ENCODE peak calls at places on chromosomes 3 and 15, in eight cellular contexts. Q is fibroblast of lung, B is left lung, W is lower leg skin, C is epithelial cell of esophagus, L is HCT116, D is esophagus squamous epithelium, P is ascending aorta. E is an unnamed sample.

GRCh38 chr15:71469393-71469792 is 341.0 kb upstream of the NR2E3 start:
- DNase-seq in C (no peak), Q (no peak), D (no peak), P (no peak), B (no peak), L (no peak), W (no peak), E (peak)

GRCh38 chr3:123733805-123734526 is 149.1 kb upstream of the HACD2 start:
- DNase-seq in B (no peak), L (no peak), Q (peak), P (no peak), C (peak), D (no peak), W (peak), E (peak)

GRCh38 chr3:144235489-144235888 is 263.9 kb downstream of the DIPK2A start:
- DNase-seq in P (no peak), W (no peak), C (no peak), B (no peak), L (no peak), Q (no peak), D (no peak), E (no peak)

GRCh38 chr3:71568217-71568616 is 15.3 kb downstream of the FOXP1 start:
- DNase-seq in B (no peak), Q (no peak), L (no peak), D (no peak), P (no peak), W (no peak), C (peak), E (no peak)

GRCh38 chr15:67850995-67851535 is 11.2 kb upstream of the RNU6-1 start:
- DNase-seq in D (no peak), C (peak), W (peak), L (peak), Q (peak), P (no peak), B (no peak), E (peak)

GRCh38 chr3:129184396-129184656 is 630 bp upstream of the CNBP start:
- DNase-seq in W (no peak), Q (no peak), B (no peak), D (no peak), L (no peak), C (no peak), P (no peak), E (peak)

GRCh38 chr3:186067360-186068242 is 41.3 kb downstream of the ETV5 start:
- DNase-seq in W (no peak), C (no peak), L (no peak), P (no peak), B (no peak), Q (no peak), D (no peak), E (no peak)

GRCh38 chr3:57889807-57890206 is 118.4 kb upstream of the FLNB start:
- DNase-seq in D (no peak), B (no peak), P (no peak), W (no peak), L (no peak), Q (peak), C (no peak), E (peak)

GRCh38 chr3:66372681-66373350 is 128.0 kb downstream of the LRIG1 start:
- DNase-seq in L (no peak), C (peak), P (no peak), Q (no peak), D (no peak), W (peak), B (no peak), E (no peak)

GRCh38 chr15:94047566-94047965 is 183.8 kb upstream of the MCTP2 start:
- DNase-seq in P (no peak), L (no peak), W (no peak), B (no peak), C (no peak), D (no peak), Q (no peak), E (no peak)

GRCh38 chr15:64740361-64741170 is 34.8 kb downstream of the RBPMS2 start:
- DNase-seq in D (no peak), C (peak), W (no peak), L (no peak), Q (peak), P (no peak), B (peak), E (peak)

GRCh38 chr3:67876261-67876660 is 221.8 kb upstream of the SUCLG2 start:
- DNase-seq in W (no peak), B (no peak), L (no peak), Q (no peak), D (no peak), C (no peak), P (no peak), E (no peak)

GRCh38 chr3:134377896-134378295 is 3.6 kb upstream of the AMOTL2 start:
- DNase-seq in Q (no peak), P (no peak), D (no peak), L (no peak), C (no peak), W (peak), B (no peak), E (no peak)

GRCh38 chr3:119700269-119700919 is 2.4 kb upstream of the CFAP91 start:
- DNase-seq in D (no peak), L (no peak), Q (no peak), C (peak), B (no peak), P (no peak), W (no peak), E (peak)

GRCh38 chr3:27060336-27060735 is 308.8 kb downstream of the NEK10 start:
- DNase-seq in L (no peak), C (no peak), Q (no peak), B (no peak), P (no peak), W (no peak), D (no peak), E (no peak)

GRCh38 chr3:196735751-196736150 is 3.9 kb upstream of the PAK2 start:
- DNase-seq in D (no peak), W (no peak), C (no peak), L (no peak), B (no peak), P (no peak), Q (no peak), E (peak)

GRCh38 chr3:111857474-111857873 is 1.6 kb upstream of the PHLDB2 start:
- DNase-seq in P (no peak), B (no peak), W (no peak), D (no peak), Q (no peak), L (no peak), C (no peak), E (no peak)

GRCh38 chr15:56683925-56684324 is 49.4 kb downstream of the ZNF280D start:
- DNase-seq in L (no peak), Q (no peak), C (no peak), P (no peak), D (no peak), B (no peak), W (no peak), E (no peak)

GRCh38 chr15:71920573-71920972 is 110.2 kb downstream of the NR2E3 start:
- DNase-seq in P (no peak), B (no peak), C (no peak), L (no peak), D (no peak), Q (no peak), W (peak), E (no peak)

GRCh38 chr15:48940508-48940907 is 23.2 kb downstream of the SHC4 start:
- DNase-seq in W (no peak), P (no peak), L (no peak), Q (peak), B (no peak), C (peak), D (no peak), E (peak)

GRCh38 chr3:101533603-101533968 is 20.6 kb upstream of the SENP7 start:
- DNase-seq in B (no peak), Q (no peak), W (no peak), C (no peak), P (no peak), L (no peak), D (no peak), E (peak)

GRCh38 chr3:186990878-186991308 is 60.6 kb downstream of the ST6GAL1 start:
- DNase-seq in C (peak), B (no peak), Q (peak), W (no peak), L (peak), D (no peak), P (no peak), E (no peak)

GRCh38 chr15:92097473-92098178 is 244.1 kb downstream of the SLCO3A1 start:
- DNase-seq in L (peak), Q (peak), P (no peak), B (no peak), C (peak), W (no peak), D (no peak), E (peak)

GRCh38 chr3:34016925-34017592 is 218.6 kb downstream of the PDCD6IP start:
- DNase-seq in P (no peak), L (no peak), Q (no peak), D (no peak), B (no peak), W (no peak), C (peak), E (peak)

GRCh38 chr3:40191850-40192448 is 117.6 kb upstream of the EIF1B start:
- DNase-seq in L (peak), D (no peak), P (no peak), W (no peak), C (peak), Q (peak), B (no peak), E (peak)

GRCh38 chr15:58228708-58229107 is 90.5 kb downstream of the AQP9 start:
- DNase-seq in D (no peak), W (no peak), P (no peak), L (no peak), Q (peak), C (no peak), B (no peak), E (peak)

GRCh38 chr3:71186816-71187215 is 396.7 kb downstream of the FOXP1 start:
- DNase-seq in W (no peak), P (no peak), Q (no peak), C (peak), L (no peak), B (no peak), D (no peak), E (no peak)

GRCh38 chr3:123082370-123083065 is 15.7 kb downstream of the PDIA5 start:
- DNase-seq in Q (no peak), B (no peak), C (no peak), W (peak), L (no peak), P (no peak), D (no peak), E (no peak)

GRCh38 chr3:163605915-163606314 is 1472.4 kb downstream of the SI start:
- DNase-seq in W (no peak), B (no peak), D (no peak), L (no peak), C (peak), Q (no peak), P (no peak), E (no peak)

GRCh38 chr15:57031605-57032004 is 113.2 kb downstream of the TCF12 start:
- DNase-seq in L (no peak), B (no peak), P (no peak), D (no peak), Q (peak), W (no peak), C (no peak), E (peak)

GRCh38 chr15:60993008-60993407 is 236.1 kb downstream of the RORA start:
- DNase-seq in D (no peak), W (no peak), B (no peak), Q (peak), P (no peak), L (no peak), C (no peak), E (peak)

GRCh38 chr15:27797765-27798164 is 301.4 kb downstream of the OCA2 start:
- DNase-seq in Q (no peak), B (no peak), L (no peak), D (no peak), P (no peak), W (no peak), C (no peak), E (no peak)

GRCh38 chr15:40338041-40338657 is 2.6 kb downstream of the CCDC9B start:
- DNase-seq in P (no peak), B (peak), L (peak), D (no peak), W (peak), Q (peak), C (peak), E (peak)

GRCh38 chr3:54608041-54608440 is 319.8 kb downstream of the LRTM1 start:
- DNase-seq in P (no peak), L (no peak), C (no peak), D (no peak), Q (no peak), B (no peak), W (no peak), E (no peak)

GRCh38 chr15:36430721-36431265 is 148.6 kb upstream of the CDIN1 start:
- DNase-seq in D (no peak), P (no peak), C (no peak), W (no peak), Q (no peak), L (no peak), B (no peak), E (no peak)

GRCh38 chr15:80932989-80933388 is 56.6 kb downstream of the MESD start:
- DNase-seq in L (no peak), P (no peak), Q (peak), C (no peak), B (no peak), W (no peak), D (no peak), E (no peak)

GRCh38 chr15:99172171-99172570 is 67.3 kb downstream of the SYNM start:
- DNase-seq in Q (no peak), W (no peak), P (no peak), C (no peak), L (no peak), D (no peak), B (no peak), E (no peak)

GRCh38 chr3:51722362-51722761 is 15.5 kb downstream of the GRM2 start:
- DNase-seq in B (no peak), L (peak), W (no peak), Q (no peak), P (no peak), C (no peak), D (no peak), E (no peak)
- TF ChIP-seq CTCF in B (no peak), L (peak), W (no peak), Q (no peak), P (no peak), C (no peak), D (no peak), E (no peak)

GRCh38 chr15:89578146-89578545 is 2.9 kb downstream of the TICRR start:
- DNase-seq in W (no peak), P (no peak), D (no peak), Q (no peak), L (no peak), B (no peak), C (no peak), E (no peak)
- H3K4me3 ChIP-seq in W (no peak), P (no peak), D (no peak), Q (peak), L (no peak), B (no peak), C (peak), E (no peak)

GRCh38 chr15:83066761-83067637 is at the start of gene BTBD1:
- DNase-seq in P (peak), B (peak), D (peak), C (peak), Q (peak), L (peak), W (peak), E (peak)
- TF ChIP-seq CTCF in P (no peak), B (peak), D (no peak), C (no peak), Q (no peak), L (no peak), W (no peak), E (peak)

DNA sequence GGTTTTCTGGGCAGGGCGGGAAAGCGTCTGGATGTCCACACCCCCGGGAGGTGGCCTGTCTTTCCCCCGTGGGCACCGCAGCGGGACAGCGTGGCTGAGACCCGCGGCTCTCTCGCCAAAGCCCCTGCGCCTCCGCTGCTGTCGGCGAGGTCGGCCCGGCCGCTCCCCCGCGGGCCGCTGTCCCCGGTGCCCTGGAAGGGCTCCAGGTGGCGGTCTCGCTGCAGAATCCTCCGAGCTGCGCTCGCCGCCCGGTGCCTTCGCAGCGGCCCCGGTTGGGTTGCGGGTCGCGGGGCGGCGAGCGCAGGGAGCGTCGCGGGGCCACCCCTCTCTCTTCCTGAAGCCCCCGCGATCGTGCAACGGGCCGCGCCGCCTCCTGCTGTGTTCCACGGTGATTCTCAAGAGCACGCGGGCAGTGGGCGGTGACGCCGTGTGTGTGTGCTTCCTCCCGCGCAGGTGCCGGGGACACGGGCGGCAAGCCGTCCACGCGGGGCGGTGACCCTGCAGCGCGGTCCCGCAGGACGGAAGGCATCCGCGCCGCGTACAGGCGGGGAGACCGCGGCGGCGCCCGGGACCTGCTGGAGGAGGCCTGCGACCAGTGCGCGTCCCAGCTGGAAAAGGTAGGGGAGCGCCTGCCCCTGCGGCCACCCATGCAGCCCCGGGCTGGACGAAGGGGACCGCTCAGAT is 54.3 kb downstream of the LRRK1 start:
- DNase-seq in B (peak), L (no peak), W (no peak), Q (no peak), C (peak), D (no peak), P (no peak), E (no peak)
- H3K4me3 ChIP-seq in B (peak), L (no peak), W (no peak), Q (no peak), C (peak), D (peak), P (peak), E (no peak)

DNA sequence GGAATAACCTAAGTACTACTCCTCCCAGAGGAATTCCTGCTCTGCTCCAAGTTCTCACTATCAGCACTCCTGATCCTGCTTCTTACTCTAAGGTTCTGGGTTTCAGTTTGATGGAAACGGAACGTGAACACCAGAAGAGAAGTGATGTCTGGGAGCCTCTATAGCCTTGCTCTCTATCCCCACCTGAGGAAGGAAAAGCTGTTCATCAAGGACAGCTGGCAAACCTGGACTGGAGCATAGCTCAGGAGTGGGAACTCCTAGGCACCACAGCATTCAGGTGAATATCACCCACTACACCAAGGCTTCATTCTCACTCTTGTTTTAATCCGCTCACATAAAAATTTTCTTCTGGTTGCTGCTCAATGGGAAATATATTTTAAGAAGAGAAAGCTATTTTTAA is 13.0 kb upstream of the CADPS start:
- DNase-seq in C (no peak), W (no peak), D (no peak), B (no peak), Q (no peak), L (no peak), P (no peak), E (no peak)
- TF ChIP-seq CTCF in C (no peak), W (no peak), D (no peak), B (no peak), Q (no peak), L (no peak), P (no peak), E (no peak)

DNA sequence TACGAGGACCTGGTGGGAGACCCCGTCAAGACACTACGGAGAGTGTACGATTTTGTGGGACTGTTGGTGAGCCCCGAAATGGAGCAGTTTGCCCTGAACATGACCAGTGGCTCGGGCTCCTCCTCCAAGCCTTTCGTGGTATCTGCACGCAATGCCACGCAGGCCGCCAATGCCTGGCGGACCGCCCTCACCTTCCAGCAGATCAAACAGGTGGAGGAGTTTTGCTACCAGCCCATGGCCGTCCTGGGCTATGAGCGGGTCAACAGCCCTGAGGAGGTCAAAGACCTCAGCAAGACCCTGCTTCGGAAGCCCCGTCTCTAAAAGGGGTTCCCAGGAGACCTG is 2.5 kb downstream of the CHST2 start:
- DNase-seq in D (no peak), P (no peak), L (no peak), C (no peak), B (no peak), Q (no peak), W (no peak), E (no peak)
- H3K4me3 ChIP-seq in D (no peak), P (no peak), L (no peak), C (no peak), B (no peak), Q (no peak), W (no peak), E (no peak)

E was measured in AG10803.